ENCODE peak calls at places on chromosomes 2 and 18, in six cellular contexts. B is HCT116, E is spleen, W is transverse colon, Z is stomach, F is GM23338. S is an unnamed sample. For H3K4me1, the result is how much of the 10 kb centered on the place peaks cover.

GRCh38 chr2:201070966-201071304 is 536 bp downstream of the HYCC2 start:
- DNase-seq in Z (no peak), B (no peak), F (no peak), E (no peak), W (no peak), S (no peak)

GRCh38 chr2:25251461-25252273 is 83.3 kb upstream of the POMC start:
- DNase-seq in E (peak), B (no peak), Z (peak), F (peak), W (peak), S (peak)

GRCh38 chr2:25380023-25380422 is 38.3 kb upstream of the DNMT3A start:
- DNase-seq in B (no peak), F (no peak), Z (no peak), W (no peak), E (no peak), S (no peak)

GRCh38 chr18:48992791-48993555 is 42.2 kb upstream of the SMAD7 start:
- DNase-seq in F (no peak), E (peak), W (no peak), Z (no peak), B (no peak), S (no peak)

GRCh38 chr2:240997141-240997855 is 1.1 kb upstream of the SNED1 start:
- DNase-seq in E (peak), Z (peak), F (no peak), B (no peak), W (peak), S (peak)

GRCh38 chr2:30230855-30231725 is at the start of gene LBH:
- DNase-seq in W (peak), F (peak), E (peak), B (no peak), Z (peak), S (peak)

GRCh38 chr2:40451926-40452605 is at the start of gene SLC8A1:
- DNase-seq in W (no peak), B (no peak), F (peak), E (peak), Z (no peak), S (no peak)

GRCh38 chr2:120331903-120332302 is 14.0 kb upstream of the INHBB start:
- DNase-seq in F (no peak), B (no peak), W (no peak), E (no peak), Z (no peak), S (no peak)

GRCh38 chr2:203669820-203670219 is 36.6 kb upstream of the CD28 start:
- DNase-seq in B (no peak), F (no peak), W (no peak), E (no peak), Z (no peak), S (no peak)

GRCh38 chr2:213016166-213016983 is 135.0 kb downstream of the IKZF2 start:
- DNase-seq in F (no peak), Z (no peak), B (no peak), E (no peak), W (no peak), S (no peak)

GRCh38 chr2:62485780-62486765 is 19.9 kb downstream of the TMEM17 start:
- DNase-seq in B (no peak), Z (no peak), E (no peak), W (no peak), F (no peak), S (no peak)

GRCh38 chr18:5237083-5237722 is 40.1 kb upstream of the AKAIN1 start:
- DNase-seq in F (no peak), B (no peak), Z (no peak), E (peak), W (no peak), S (no peak)

GRCh38 chr2:215717627-215718412 is 282.0 kb upstream of the FN1 start:
- DNase-seq in E (no peak), F (no peak), B (no peak), Z (no peak), W (no peak), S (no peak)

GRCh38 chr18:24259869-24260662 is 121.2 kb downstream of the CABYR start:
- DNase-seq in B (no peak), Z (no peak), W (no peak), F (no peak), E (no peak), S (no peak)

GRCh38 chr2:151947524-151948165 is 119.4 kb upstream of the ARL5A start:
- DNase-seq in B (no peak), E (no peak), W (no peak), Z (peak), F (no peak), S (peak)

GRCh38 chr2:53572696-53573095 is 194.9 kb upstream of the CHAC2 start:
- DNase-seq in E (no peak), Z (no peak), F (no peak), B (no peak), W (no peak), S (no peak)

GRCh38 chr2:64404743-64405142 is 49.2 kb upstream of the LGALSL start:
- DNase-seq in W (peak), Z (peak), F (peak), B (no peak), E (no peak), S (no peak)
- H3K4me1 ChIP-seq in W (half or more), Z (half or more), F (under half), B (under half), E (under half), S (under half)

DNA sequence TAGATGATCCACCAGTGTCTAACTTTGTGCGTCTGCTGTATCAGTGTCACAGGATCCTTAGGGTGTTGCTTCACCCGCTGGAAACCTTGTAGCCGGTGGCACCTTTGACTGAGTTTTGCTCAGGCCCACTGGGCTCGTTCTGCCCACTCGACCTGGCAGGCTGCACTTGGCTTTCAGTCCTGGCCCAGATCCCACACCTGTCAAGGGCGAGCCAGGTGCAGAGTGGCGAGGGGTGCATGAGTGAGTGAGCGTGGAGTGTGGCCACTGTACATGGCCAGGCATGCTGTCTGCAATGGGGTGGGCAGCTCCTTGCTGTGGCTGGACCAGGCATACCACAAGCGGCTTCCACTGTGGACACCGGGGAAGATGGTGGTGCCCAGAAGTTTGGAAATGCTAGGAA is 179.0 kb downstream of the FAM210A start:
- DNase-seq in W (no peak), E (no peak), Z (no peak), B (no peak), F (no peak), S (no peak)
- TF ChIP-seq POLR2AphosphoS5 in W (no peak), E (no peak), Z (no peak), B (no peak), F (no peak), S (no peak)

DNA sequence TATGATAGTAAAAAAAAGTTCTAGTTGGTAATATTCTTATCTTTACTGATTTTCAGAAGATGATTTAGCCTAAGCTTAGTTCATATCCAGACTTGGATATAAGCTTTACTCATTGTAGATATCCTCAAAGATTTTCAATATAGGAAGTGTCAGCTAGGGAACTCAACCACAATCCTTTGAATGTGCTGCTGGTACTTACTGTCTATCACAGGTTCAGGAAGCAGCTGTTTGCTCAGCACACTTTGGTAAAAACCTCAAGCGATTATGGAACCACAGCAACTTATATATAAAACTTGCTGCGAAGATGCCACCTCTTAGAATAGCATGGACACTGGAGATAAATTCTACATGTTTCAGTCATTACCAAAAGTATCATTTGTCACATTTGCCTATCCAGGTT is 60.1 kb upstream of the TNFRSF11A start:
- DNase-seq in W (no peak), E (no peak), F (no peak), Z (no peak), B (no peak), S (no peak)
- H3K4me3 ChIP-seq in W (no peak), E (no peak), F (no peak), Z (no peak), B (no peak), S (no peak)

GRCh38 chr2:141497262-141497661 is 633.6 kb downstream of the LRP1B start:
- DNase-seq in W (no peak), B (no peak), F (no peak), E (no peak), Z (no peak), S (no peak)

GRCh38 chr2:141498561-141498960 is 632.3 kb downstream of the LRP1B start:
- DNase-seq in W (no peak), E (no peak), Z (no peak), F (no peak), B (no peak), S (no peak)

GRCh38 chr2:141499123-141499522 is 631.7 kb downstream of the LRP1B start:
- DNase-seq in W (no peak), B (no peak), F (no peak), Z (no peak), E (no peak), S (no peak)

GRCh38 chr2:141493936-141494335 is 636.9 kb downstream of the LRP1B start:
- DNase-seq in B (no peak), F (no peak), W (no peak), Z (no peak), E (no peak), S (no peak)

DNA sequence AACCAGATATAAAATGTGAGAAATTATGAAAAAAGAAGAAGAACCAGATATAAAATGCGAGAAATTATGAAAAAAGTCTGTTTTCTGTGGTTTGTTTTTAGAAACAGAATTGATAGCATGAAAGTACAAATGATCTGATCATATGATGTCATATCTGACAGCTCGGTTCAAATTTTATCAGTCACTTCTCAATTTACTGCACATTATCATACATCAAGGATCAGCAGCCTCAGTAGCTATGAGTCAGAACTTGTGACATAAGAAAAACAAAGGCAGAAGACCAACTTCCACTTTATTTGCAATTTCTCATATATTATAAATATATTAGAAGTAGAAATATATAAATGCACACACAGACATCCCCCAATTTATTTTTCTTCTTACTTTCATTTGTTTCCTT is 634.0 kb downstream of the LRP1B start:
- DNase-seq in Z (no peak), W (no peak), F (no peak), E (no peak), B (no peak), S (no peak)
- H3K4me1 ChIP-seq in Z (under half), W (under half), F (under half), E (under half), B (under half), S (under half)

GRCh38 chr2:33137331-33137730 is 190.6 kb downstream of the LTBP1 start:
- DNase-seq in F (no peak), B (no peak), Z (no peak), E (no peak), W (no peak), S (no peak)

GRCh38 chr2:33144243-33144642 is 197.5 kb downstream of the LTBP1 start:
- DNase-seq in W (no peak), B (no peak), F (no peak), E (no peak), Z (no peak), S (no peak)

GRCh38 chr2:33145459-33145858 is 198.7 kb downstream of the LTBP1 start:
- DNase-seq in W (no peak), F (no peak), Z (no peak), B (no peak), E (no peak), S (no peak)

GRCh38 chr2:33142874-33143273 is 196.1 kb downstream of the LTBP1 start:
- DNase-seq in W (no peak), B (no peak), E (no peak), Z (no peak), F (no peak), S (no peak)

GRCh38 chr2:33141476-33141875 is 194.7 kb downstream of the LTBP1 start:
- DNase-seq in Z (no peak), W (no peak), E (no peak), B (no peak), F (no peak), S (no peak)
- TF ChIP-seq POLR2AphosphoS5 in Z (no peak), W (no peak), E (no peak), B (no peak), F (no peak), S (no peak)

DNA sequence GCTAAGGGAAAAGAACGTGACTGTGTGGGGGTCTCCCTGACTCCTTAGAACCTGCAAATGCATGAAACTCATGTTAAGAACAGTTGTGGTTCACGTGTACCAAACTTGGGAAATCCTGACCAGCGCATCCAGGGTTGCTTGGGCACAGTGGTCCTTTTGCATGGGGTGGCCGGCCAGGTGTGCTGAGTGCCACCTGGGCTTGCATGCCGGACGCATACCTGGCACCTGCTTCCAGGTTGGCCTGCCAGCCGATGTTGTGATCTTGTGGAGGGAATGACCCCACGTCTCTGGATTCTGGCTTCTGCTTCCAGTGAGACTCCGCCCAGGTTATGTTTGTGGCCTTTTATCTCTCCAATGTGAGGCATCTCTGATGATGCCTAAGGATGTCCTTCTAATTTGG is 118.7 kb downstream of the AGAP1 start:
- DNase-seq in Z (no peak), F (no peak), E (no peak), W (no peak), B (no peak), S (no peak)
- H3K4me3 ChIP-seq in Z (no peak), F (no peak), E (no peak), W (no peak), B (no peak), S (no peak)

GRCh38 chr2:9778471-9779402 is 64.5 kb upstream of the TAF1B start:
- DNase-seq in B (no peak), E (peak), F (no peak), W (no peak), Z (no peak), S (no peak)
- H3K4me1 ChIP-seq in B (under half), E (under half), F (under half), W (under half), Z (under half), S (under half)

GRCh38 chr2:9378433-9379371 is 44.6 kb downstream of the ITGB1BP1 start:
- DNase-seq in F (no peak), W (peak), E (no peak), B (no peak), Z (no peak), S (no peak)
- TF ChIP-seq POLR2AphosphoS5 in F (no peak), W (no peak), E (no peak), B (no peak), Z (no peak), S (no peak)

GRCh38 chr2:104504331-104505073 is 349.4 kb upstream of the POU3F3 start:
- DNase-seq in E (no peak), W (no peak), B (no peak), Z (no peak), F (peak), S (no peak)

GRCh38 chr2:104501929-104502328 is 352.0 kb upstream of the POU3F3 start:
- DNase-seq in W (no peak), F (no peak), Z (no peak), E (no peak), B (no peak), S (no peak)

DNA sequence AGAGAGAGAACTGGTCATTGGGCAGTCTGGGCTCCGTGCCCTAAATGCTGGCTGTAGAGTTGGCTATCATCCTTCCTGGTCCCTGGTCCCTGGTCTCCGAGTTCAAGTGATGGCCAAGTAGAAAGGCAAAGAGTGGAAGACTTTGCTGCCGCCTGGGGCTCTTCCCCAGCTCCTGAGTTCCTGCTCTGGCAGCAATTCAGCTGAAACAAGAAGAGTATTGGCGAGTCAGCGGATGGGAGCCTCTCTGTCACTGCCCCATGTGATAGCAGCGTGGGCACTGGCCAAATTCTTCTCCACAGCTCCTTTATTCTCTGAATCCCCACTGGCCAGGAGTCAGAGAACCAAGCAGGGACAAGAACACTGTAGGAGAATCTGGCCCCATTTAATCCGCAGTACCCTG is 351.0 kb upstream of the POU3F3 start:
- DNase-seq in F (no peak), W (no peak), B (no peak), E (no peak), Z (no peak), S (no peak)
- H3K4me3 ChIP-seq in F (no peak), W (no peak), B (no peak), E (no peak), Z (no peak), S (no peak)

DNA sequence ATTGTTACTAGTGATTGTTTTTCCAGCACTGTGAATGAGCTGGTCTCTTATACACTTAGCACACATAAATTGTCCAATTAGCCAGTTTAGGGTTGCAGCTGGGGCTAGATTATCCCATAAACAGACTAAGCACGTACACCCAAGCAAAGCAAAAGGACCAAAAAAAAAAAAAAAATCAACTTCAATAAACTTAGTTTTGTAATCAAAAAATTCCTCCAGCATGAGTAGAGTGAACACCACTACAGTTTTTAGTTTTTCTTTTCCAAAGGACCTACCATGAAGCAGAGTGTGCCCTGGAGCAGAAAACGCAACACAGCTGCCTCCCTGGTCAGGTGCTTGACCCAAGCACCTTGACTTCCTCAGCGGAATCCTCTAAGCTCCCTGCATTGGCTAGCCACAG is 249.4 kb upstream of the SLC14A2 start:
- DNase-seq in B (no peak), Z (no peak), F (no peak), E (no peak), W (no peak), S (no peak)
- H3K4me1 ChIP-seq in B (under half), Z (under half), F (under half), E (under half), W (under half), S (under half)